ENCODE peak calls at places on chromosomes 2 and 18, in nine cellular contexts. D is cardiac fibroblast, Y is neural crest cell, Z is GM20000, B is Panc1, W is epithelial cell of esophagus, G is D721Med, H is heart left ventricle, J is GM13976. F is an unnamed sample.
A peak's percentile ranks its signal among the peaks of the same experiment; 100 is the strongest.

GRCh38 chr2:228866044-228866443 is 405.0 kb downstream of the PID1 start:
- DNase-seq in D (no peak), Y (no peak), Z (no peak), B (no peak), W (no peak), G (no peak), H (peak; percentile 26), J (no peak), F (no peak)

GRCh38 chr2:109332880-109333279 is 203.9 kb downstream of the SH3RF3 start:
- DNase-seq in D (no peak), Y (no peak), Z (no peak), B (no peak), W (no peak), G (no peak), H (no peak), J (no peak), F (no peak)

GRCh38 chr2:67579207-67579606 is 182.1 kb downstream of the ETAA1 start:
- DNase-seq in D (no peak), Y (no peak), Z (no peak), B (no peak), W (no peak), G (no peak), H (no peak), J (no peak), F (no peak)

GRCh38 chr2:109513749-109514588 is 99.8 kb downstream of the SEPTIN10 start:
- DNase-seq in D (peak; percentile 93), Y (no peak), Z (peak; percentile 69), B (no peak), W (peak; percentile 92), G (no peak), H (no peak), J (peak; percentile 79), F (peak; percentile 65)

GRCh38 chr2:170524828-170525565 is 190.1 kb upstream of the SP5 start:
- DNase-seq in D (no peak), Y (no peak), Z (peak; percentile 24), B (no peak), W (no peak), G (no peak), H (no peak), J (peak; percentile 19), F (peak; percentile 47)

GRCh38 chr2:109402180-109402579 is 211.6 kb downstream of the SEPTIN10 start:
- DNase-seq in D (no peak), Y (no peak), Z (no peak), B (no peak), W (no peak), G (no peak), H (no peak), J (no peak), F (no peak)

GRCh38 chr18:5309888-5310470 is 14.5 kb upstream of the ZBTB14 start:
- DNase-seq in D (no peak), Y (no peak), Z (peak; percentile 37), B (no peak), W (no peak), G (no peak), H (no peak), J (peak; percentile 25), F (peak; percentile 22)

GRCh38 chr2:98317214-98317613 is 29.0 kb upstream of the CNGA3 start:
- DNase-seq in D (no peak), Y (no peak), Z (no peak), B (no peak), W (no peak), G (no peak), H (no peak), J (no peak), F (no peak)

GRCh38 chr2:204321910-204322765 is 223.1 kb upstream of the PARD3B start:
- DNase-seq in D (peak; percentile 80), Y (no peak), Z (no peak), B (no peak), W (peak; percentile 79), G (no peak), H (no peak), J (no peak), F (no peak)

GRCh38 chr2:184452907-184453306 is 145.4 kb upstream of the ZNF804A start:
- DNase-seq in D (no peak), Y (no peak), Z (no peak), B (no peak), W (no peak), G (no peak), H (no peak), J (no peak), F (no peak)

GRCh38 chr2:54534625-54535024 is 78.5 kb downstream of the SPTBN1 start:
- DNase-seq in D (no peak), Y (no peak), Z (no peak), B (no peak), W (peak; percentile 63), G (no peak), H (no peak), J (no peak), F (no peak)

GRCh38 chr2:1613731-1614354 is 130.5 kb downstream of the PXDN start:
- DNase-seq in D (peak; percentile 95), Y (no peak), Z (no peak), B (no peak), W (peak; percentile 39), G (no peak), H (no peak), J (no peak), F (no peak)

GRCh38 chr2:219369447-219369861 is 18.3 kb downstream of the DNPEP start:
- DNase-seq in D (peak; percentile 79), Y (no peak), Z (no peak), B (no peak), W (peak; percentile 61), G (no peak), H (no peak), J (no peak), F (no peak)

DNA sequence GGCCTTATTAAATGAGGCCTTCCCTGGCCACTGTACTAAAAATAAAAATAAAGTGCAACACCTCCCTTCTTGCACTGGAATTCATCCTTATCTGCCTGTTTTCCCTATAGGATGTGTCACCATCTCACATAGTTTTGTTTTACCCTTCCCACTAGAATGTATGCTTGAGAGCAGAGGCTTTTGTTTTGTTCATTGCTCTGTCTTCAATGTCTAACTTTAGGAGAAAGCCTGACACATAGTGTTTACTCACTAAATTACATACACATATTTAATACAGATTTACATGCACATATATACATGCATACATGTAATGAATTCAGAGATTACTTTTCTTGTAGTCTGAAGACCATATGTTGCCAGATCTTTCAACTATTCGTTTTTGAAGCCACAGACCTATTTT is 23.0 kb downstream of the CD302 start:
- DNase-seq in D (no peak), Y (no peak), Z (no peak), B (no peak), W (no peak), G (no peak), H (no peak), J (no peak), F (no peak)
- TF ChIP-seq CTCF in D (no peak), Y (no peak), Z (no peak), B (no peak), W (no peak), G (no peak), H (no peak), J (no peak), F (no peak)

GRCh38 chr18:80076379-80076778 is 32.7 kb upstream of the ADNP2 start:
- DNase-seq in D (no peak), Y (no peak), Z (no peak), B (no peak), W (no peak), G (peak; percentile 17), H (no peak), J (no peak), F (no peak)
- TF ChIP-seq CTCF in D (no peak), Y (no peak), Z (no peak), B (no peak), W (no peak), G (no peak), H (no peak), J (no peak), F (no peak)

DNA sequence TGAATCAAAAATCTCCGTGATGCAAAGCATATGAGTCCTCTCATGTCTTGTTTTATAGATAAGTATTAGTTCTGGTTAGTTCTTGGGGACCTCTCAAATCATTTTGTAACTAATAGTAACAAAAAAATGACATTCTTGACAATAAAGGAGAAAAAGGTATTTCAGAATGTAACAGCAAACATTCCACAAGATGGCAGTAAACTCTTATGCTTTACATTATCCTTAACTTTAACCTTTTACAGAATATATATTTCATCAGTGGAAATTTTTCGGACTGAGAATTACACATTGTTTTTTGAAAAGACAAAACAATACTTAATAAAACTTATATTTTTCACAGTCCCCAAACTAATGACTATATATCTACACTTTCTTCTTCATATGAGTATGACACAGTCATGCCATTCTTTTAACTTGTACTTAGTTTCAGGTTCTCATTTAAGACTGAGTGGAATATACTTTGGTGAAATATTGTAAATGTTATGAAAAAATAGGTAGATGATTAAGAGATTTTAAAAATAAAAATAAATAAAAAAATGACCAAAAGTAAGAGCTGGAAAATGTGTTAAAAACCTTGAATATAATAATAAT is 142.9 kb upstream of the NXPH2 start:
- DNase-seq in D (peak; percentile 50), Y (no peak), Z (no peak), B (peak; percentile 18), W (peak; percentile 42), G (no peak), H (no peak), J (peak; percentile 24), F (no peak)
- TF ChIP-seq CTCF in D (peak; percentile 20), Y (peak; percentile 83), Z (no peak), B (peak; percentile 43), W (peak; percentile 41), G (peak; percentile 79), H (no peak), J (no peak), F (peak; percentile 32)

GRCh38 chr2:3023531-3023930 is 354.1 kb downstream of the EIPR1 start:
- DNase-seq in D (no peak), Y (no peak), Z (no peak), B (no peak), W (no peak), G (no peak), H (no peak), J (no peak), F (no peak)
- TF ChIP-seq CTCF in D (no peak), Y (no peak), Z (no peak), B (no peak), W (no peak), G (no peak), H (no peak), J (no peak), F (no peak)

F was measured in GM10248.